ENCODE peak calls at places on chromosomes 5 and 9, in seven cellular contexts. R is spleen, S is SK-N-SH, D is K562, A is H1, X is HCT116, C is HL-60. B is an unnamed sample.

GRCh38 chr9:70229026-70229425 is 29.8 kb upstream of the SMC5 start:
- DNase-seq in C (no peak), S (no peak), R (no peak), X (no peak), D (no peak), A (no peak), B (no peak)

GRCh38 chr5:82748688-82749091 is 328.5 kb downstream of the TMEM167A start:
- DNase-seq in X (no peak), A (no peak), D (no peak), R (no peak), S (no peak), C (no peak), B (no peak)

GRCh38 chr5:173321886-173322285 is 6.3 kb downstream of the STC2 start:
- DNase-seq in A (no peak), C (no peak), X (no peak), R (no peak), D (no peak), S (no peak), B (no peak)

GRCh38 chr5:101431201-101431600 is 528.1 kb upstream of the ST8SIA4 start:
- DNase-seq in S (no peak), A (no peak), R (no peak), C (no peak), X (no peak), D (no peak), B (no peak)

GRCh38 chr9:21265421-21266189 is 25.8 kb upstream of the IFNA14 start:
- DNase-seq in D (no peak), S (no peak), A (no peak), C (no peak), X (no peak), R (no peak), B (no peak)

GRCh38 chr5:75668988-75669760 is 48.1 kb downstream of the POC5 start:
- DNase-seq in S (no peak), A (no peak), X (no peak), C (peak; percentile 27), D (peak; percentile 27), R (peak; percentile 79), B (no peak)

GRCh38 chr5:74241751-74242140 is 398.8 kb downstream of the ENC1 start:
- DNase-seq in X (peak; percentile 21), S (no peak), R (no peak), D (no peak), A (no peak), C (no peak), B (peak; percentile 63)

GRCh38 chr9:137136926-137137607 is 1.9 kb upstream of the GRIN1 start:
- DNase-seq in C (no peak), R (no peak), D (peak; percentile 45), A (no peak), S (no peak), X (no peak), B (no peak)

GRCh38 chr9:21836437-21837161 is 34.2 kb downstream of the MTAP start:
- DNase-seq in X (peak; percentile 94), C (no peak), S (no peak), R (no peak), D (no peak), A (no peak), B (no peak)

GRCh38 chr5:125673359-125673950 is 749.8 kb upstream of the GRAMD2B start:
- DNase-seq in A (no peak), D (no peak), S (no peak), X (no peak), C (no peak), R (no peak), B (no peak)

GRCh38 chr5:125668904-125669303 is 754.3 kb upstream of the GRAMD2B start:
- DNase-seq in R (no peak), C (no peak), S (no peak), A (no peak), X (no peak), D (no peak), B (no peak)
- H3K4me3 ChIP-seq in R (no peak overlapping the region), C (no peak overlapping the region), S (no peak overlapping the region), A (no peak overlapping the region), X (no peak overlapping the region), D (no peak overlapping the region), B (no peak overlapping the region)

GRCh38 chr5:141050622-141051525 is at the start of gene PCDHB1:
- DNase-seq in R (no peak), C (no peak), A (no peak), D (no peak), S (peak; percentile 12), X (no peak), B (no peak)

DNA sequence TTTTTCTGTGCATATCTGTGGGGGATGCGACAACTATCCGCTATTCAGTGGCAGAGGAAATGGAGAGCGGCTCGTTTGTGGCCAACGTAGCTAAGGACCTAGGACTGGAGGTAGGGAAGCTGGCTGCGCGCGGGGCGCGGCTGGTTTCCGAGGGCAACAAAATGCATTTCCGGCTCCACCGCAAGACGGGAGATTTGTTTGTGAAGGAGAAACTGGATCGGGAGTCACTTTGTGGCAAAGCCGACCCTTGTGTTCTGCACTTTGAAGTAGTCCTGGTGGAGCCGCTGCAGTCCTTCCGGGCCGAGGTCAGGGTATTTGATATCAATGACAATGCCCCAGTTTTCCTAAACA is 327 bp downstream of the PCDHB1 start:
- DNase-seq in C (no peak), D (no peak), A (peak; percentile 76), S (peak; percentile 17), X (no peak), R (no peak), B (no peak)
- TF ChIP-seq POLR2AphosphoS5 in C (no peak), D (no peak), A (no peak), S (no peak), X (no peak), R (no peak), B (no peak)

GRCh38 chr5:88829053-88829452 is 53.9 kb downstream of the MEF2C start:
- DNase-seq in S (no peak), C (peak; percentile 15), R (no peak), D (peak; percentile 13), X (no peak), A (no peak), B (no peak)
- H3K4me3 ChIP-seq in S (no peak overlapping the region), C (no peak overlapping the region), R (no peak overlapping the region), D (no peak overlapping the region), X (no peak overlapping the region), A (no peak overlapping the region), B (no peak overlapping the region)

DNA sequence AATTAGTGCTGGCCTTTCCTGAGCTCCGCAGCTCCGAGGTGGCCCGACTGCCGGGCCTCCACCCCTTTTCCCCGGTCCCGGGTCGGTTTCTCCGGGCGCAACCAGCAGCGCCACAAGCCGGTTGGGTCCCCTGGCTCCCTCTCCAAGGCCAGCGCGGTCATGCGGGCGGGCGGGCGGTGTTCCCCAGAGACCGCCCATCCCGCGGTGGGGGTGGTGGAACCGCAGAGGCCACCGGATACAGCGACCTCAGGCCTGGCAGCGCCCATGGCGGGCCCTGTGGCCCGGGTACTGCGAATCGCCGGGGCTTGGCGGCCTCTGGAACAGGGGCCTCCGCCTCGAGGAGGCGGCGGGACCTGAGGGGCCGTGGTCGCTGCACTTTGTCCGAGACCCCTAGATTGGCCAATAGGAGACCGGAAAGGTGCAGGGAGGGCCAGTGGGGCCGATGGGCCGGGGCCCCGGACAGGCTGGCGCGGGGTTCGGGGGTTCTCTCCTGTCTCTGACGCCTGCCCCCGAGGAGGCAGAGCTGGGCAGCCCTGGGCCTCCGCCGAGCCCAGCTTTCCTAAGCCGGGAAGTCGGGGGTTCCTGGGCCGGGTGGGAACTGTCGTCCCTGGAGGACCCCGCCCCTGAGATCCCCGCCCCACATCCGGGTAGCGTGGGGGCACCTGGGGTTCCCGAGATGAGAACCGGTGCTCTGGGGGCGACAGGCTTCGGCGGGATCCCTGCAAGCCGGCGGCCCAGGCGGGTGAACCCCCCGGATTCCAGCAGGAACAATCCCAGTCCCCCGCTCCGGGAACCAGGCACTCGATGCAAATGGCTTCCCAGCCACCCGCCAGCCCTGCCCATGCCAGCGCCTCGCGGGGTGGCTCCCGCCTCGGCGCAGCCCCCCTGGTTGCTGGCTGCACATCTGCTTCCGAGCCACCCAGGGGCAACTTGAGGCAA is 293.9 kb downstream of the ZSWIM6 start:
- DNase-seq in S (no peak), D (no peak), R (peak; percentile 90), A (peak; percentile 83), C (peak; percentile 3), X (no peak), B (peak; percentile 52)
- TF ChIP-seq POLR2AphosphoS5 in S (no peak), D (no peak), R (peak; percentile 45), A (no peak), C (no peak), X (no peak), B (no peak)

GRCh38 chr5:102787134-102787533 is 32.0 kb downstream of the PAM start:
- DNase-seq in X (no peak), S (no peak), R (no peak), C (no peak), A (no peak), D (no peak), B (no peak)

GRCh38 chr5:102778478-102778877 is 23.4 kb downstream of the PAM start:
- DNase-seq in S (no peak), D (no peak), A (no peak), R (no peak), C (no peak), X (no peak), B (no peak)

GRCh38 chr5:102781359-102781758 is 26.3 kb downstream of the PAM start:
- DNase-seq in X (no peak), C (no peak), D (no peak), R (no peak), A (no peak), S (no peak), B (no peak)

GRCh38 chr5:102781786-102782185 is 26.7 kb downstream of the PAM start:
- DNase-seq in S (no peak), D (no peak), C (no peak), A (no peak), R (no peak), X (no peak), B (no peak)

GRCh38 chr5:102782245-102782872 is 27.3 kb downstream of the PAM start:
- DNase-seq in X (no peak), A (no peak), D (no peak), S (no peak), R (no peak), C (no peak), B (no peak)
- H3K4me3 ChIP-seq in X (no peak overlapping the region), A (no peak overlapping the region), D (no peak overlapping the region), S (no peak overlapping the region), R (no peak overlapping the region), C (no peak overlapping the region), B (no peak overlapping the region)

B was measured in breast epithelium.